ENCODE peak calls at places on chromosome 11, in six cellular contexts. One of them, this sample, is unnamed.

GRCh38 chr11:4102711-4103110 is 8.1 kb downstream of the RRM1 start:
- DNase-seq in progenitor cell of endocrine pancreas: no peak
- DNase-seq in AG09309: no peak
- DNase-seq in coronary artery: no peak
- DNase-seq in AG04449: no peak
- DNase-seq in endothelial cell: no peak
- DNase-seq in this sample: no peak

GRCh38 chr11:5705688-5706087 is 16.1 kb downstream of the TRIM22 start:
- DNase-seq in progenitor cell of endocrine pancreas: no peak
- DNase-seq in AG09309: no peak
- DNase-seq in coronary artery: no peak
- DNase-seq in AG04449: no peak
- DNase-seq in endothelial cell: no peak
- DNase-seq in this sample: no peak

GRCh38 chr11:8080069-8080670 is 841 bp upstream of the TUB start:
- DNase-seq in progenitor cell of endocrine pancreas: no peak
- DNase-seq in AG09309: no peak
- DNase-seq in coronary artery: no peak
- DNase-seq in AG04449: no peak
- DNase-seq in endothelial cell: no peak
- DNase-seq in this sample: no peak

GRCh38 chr11:2549491-2549875 is 104.7 kb downstream of the KCNQ1 start:
- DNase-seq in progenitor cell of endocrine pancreas: no peak
- DNase-seq in AG09309: no peak
- DNase-seq in coronary artery: no peak
- DNase-seq in AG04449: no peak
- DNase-seq in endothelial cell: no peak
- DNase-seq in this sample: no peak

GRCh38 chr11:3939211-3939610 is 83.7 kb downstream of the STIM1 start:
- DNase-seq in progenitor cell of endocrine pancreas: no peak
- DNase-seq in AG09309: peak; percentile 73
- DNase-seq in coronary artery: no peak
- DNase-seq in AG04449: peak; percentile 80
- DNase-seq in endothelial cell: no peak
- DNase-seq in this sample: no peak

GRCh38 chr11:33443684-33444083 is 186.5 kb downstream of the HIPK3 start:
- DNase-seq in progenitor cell of endocrine pancreas: no peak
- DNase-seq in AG09309: no peak
- DNase-seq in coronary artery: no peak
- DNase-seq in AG04449: no peak
- DNase-seq in endothelial cell: no peak
- DNase-seq in this sample: no peak

GRCh38 chr11:10414181-10414580 is 40.9 kb upstream of the AMPD3 start:
- DNase-seq in progenitor cell of endocrine pancreas: no peak
- DNase-seq in AG09309: no peak
- DNase-seq in coronary artery: no peak
- DNase-seq in AG04449: no peak
- DNase-seq in endothelial cell: no peak
- DNase-seq in this sample: no peak

GRCh38 chr11:78424334-78425270 is 7.0 kb upstream of the GAB2 start:
- DNase-seq in progenitor cell of endocrine pancreas: no peak
- DNase-seq in AG09309: no peak
- DNase-seq in coronary artery: no peak
- DNase-seq in AG04449: no peak
- DNase-seq in endothelial cell: no peak
- DNase-seq in this sample: no peak

GRCh38 chr11:83257638-83258229 is 28.4 kb downstream of the CCDC90B start:
- DNase-seq in progenitor cell of endocrine pancreas: no peak
- DNase-seq in AG09309: peak; percentile 88
- DNase-seq in coronary artery: no peak
- DNase-seq in AG04449: no peak
- DNase-seq in endothelial cell: no peak
- DNase-seq in this sample: no peak

GRCh38 chr11:112881461-112881860 is 79.8 kb upstream of the NCAM1 start:
- DNase-seq in progenitor cell of endocrine pancreas: peak; percentile 42
- DNase-seq in AG09309: no peak
- DNase-seq in coronary artery: no peak
- DNase-seq in AG04449: no peak
- DNase-seq in endothelial cell: no peak
- DNase-seq in this sample: no peak

GRCh38 chr11:75238595-75239245 is 1.9 kb upstream of the TPBGL start:
- DNase-seq in progenitor cell of endocrine pancreas: no peak
- DNase-seq in AG09309: no peak
- DNase-seq in coronary artery: peak; percentile 22
- DNase-seq in AG04449: no peak
- DNase-seq in endothelial cell: no peak
- DNase-seq in this sample: no peak

GRCh38 chr11:72519220-72519881 is 85.0 kb upstream of the CLPB start:
- DNase-seq in progenitor cell of endocrine pancreas: no peak
- DNase-seq in AG09309: no peak
- DNase-seq in coronary artery: no peak
- DNase-seq in AG04449: no peak
- DNase-seq in endothelial cell: no peak
- DNase-seq in this sample: no peak

GRCh38 chr11:107819361-107820014 is 39.1 kb downstream of the SLC35F2 start:
- DNase-seq in progenitor cell of endocrine pancreas: no peak
- DNase-seq in AG09309: no peak
- DNase-seq in coronary artery: no peak
- DNase-seq in AG04449: no peak
- DNase-seq in endothelial cell: no peak
- DNase-seq in this sample: no peak

GRCh38 chr11:34501500-34501899 is 12.1 kb downstream of the ELF5 start:
- DNase-seq in progenitor cell of endocrine pancreas: no peak
- DNase-seq in AG09309: peak; percentile 73
- DNase-seq in coronary artery: no peak
- DNase-seq in AG04449: peak; percentile 49
- DNase-seq in endothelial cell: no peak
- DNase-seq in this sample: no peak

GRCh38 chr11:9347100-9347499 is 32.7 kb upstream of the TMEM41B start:
- DNase-seq in progenitor cell of endocrine pancreas: no peak
- DNase-seq in AG09309: no peak
- DNase-seq in coronary artery: no peak
- DNase-seq in AG04449: no peak
- DNase-seq in endothelial cell: no peak
- DNase-seq in this sample: no peak

GRCh38 chr11:69413015-69413801 is 68.3 kb upstream of the LINC01488 start:
- DNase-seq in progenitor cell of endocrine pancreas: no peak
- DNase-seq in AG09309: no peak
- DNase-seq in coronary artery: no peak
- DNase-seq in AG04449: no peak
- DNase-seq in endothelial cell: no peak
- DNase-seq in this sample: no peak

GRCh38 chr11:27120211-27120610 is 79.6 kb downstream of the BBOX1 start:
- DNase-seq in progenitor cell of endocrine pancreas: no peak
- DNase-seq in AG09309: peak; percentile 37
- DNase-seq in coronary artery: no peak
- DNase-seq in AG04449: no peak
- DNase-seq in endothelial cell: no peak
- DNase-seq in this sample: no peak

GRCh38 chr11:27119396-27119795 is 78.8 kb downstream of the BBOX1 start:
- DNase-seq in progenitor cell of endocrine pancreas: no peak
- DNase-seq in AG09309: no peak
- DNase-seq in coronary artery: no peak
- DNase-seq in AG04449: no peak
- DNase-seq in endothelial cell: no peak
- DNase-seq in this sample: no peak

GRCh38 chr11:27124514-27125264 is 84.1 kb downstream of the BBOX1 start:
- DNase-seq in progenitor cell of endocrine pancreas: no peak
- DNase-seq in AG09309: peak; percentile 39
- DNase-seq in coronary artery: no peak
- DNase-seq in AG04449: no peak
- DNase-seq in endothelial cell: no peak
- DNase-seq in this sample: no peak
- TF ChIP-seq CTCF in progenitor cell of endocrine pancreas: no peak
- TF ChIP-seq CTCF in AG09309: peak; percentile 25
- TF ChIP-seq CTCF in coronary artery: no peak
- TF ChIP-seq CTCF in AG04449: no peak
- TF ChIP-seq CTCF in endothelial cell: no peak
- TF ChIP-seq CTCF in this sample: peak; percentile 53

DNA sequence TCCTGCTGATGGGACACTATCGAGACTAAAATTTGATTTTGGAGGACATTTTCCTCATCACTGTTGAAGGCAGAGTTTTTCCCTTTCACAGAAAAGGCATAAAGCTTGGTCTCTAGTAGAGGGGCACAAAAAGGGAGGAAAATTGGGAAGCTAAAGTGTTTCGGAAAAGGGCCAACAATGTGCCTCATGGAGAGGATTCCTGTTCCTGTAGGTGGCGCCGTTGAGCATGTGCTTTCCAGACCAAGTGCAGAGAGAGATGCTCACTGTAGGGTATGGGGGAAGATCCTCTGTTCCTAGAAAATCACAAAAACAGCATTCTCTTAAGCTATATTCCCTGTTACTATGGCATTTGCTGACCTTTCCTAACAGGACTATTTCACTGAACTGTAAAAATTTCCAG is 18.4 kb upstream of the OR4C5 start:
- DNase-seq in progenitor cell of endocrine pancreas: no peak
- DNase-seq in AG09309: no peak
- DNase-seq in coronary artery: no peak
- DNase-seq in AG04449: no peak
- DNase-seq in endothelial cell: no peak
- DNase-seq in this sample: no peak
- TF ChIP-seq CTCF in progenitor cell of endocrine pancreas: no peak
- TF ChIP-seq CTCF in AG09309: no peak
- TF ChIP-seq CTCF in coronary artery: no peak
- TF ChIP-seq CTCF in AG04449: no peak
- TF ChIP-seq CTCF in endothelial cell: no peak
- TF ChIP-seq CTCF in this sample: no peak

GRCh38 chr11:68007498-68008380 is 2.4 kb upstream of the ALDH3B1 start:
- DNase-seq in progenitor cell of endocrine pancreas: no peak
- DNase-seq in AG09309: no peak
- DNase-seq in coronary artery: no peak
- DNase-seq in AG04449: no peak
- DNase-seq in endothelial cell: no peak
- DNase-seq in this sample: no peak

GRCh38 chr11:68008381-68009337 is 1.5 kb upstream of the ALDH3B1 start:
- DNase-seq in progenitor cell of endocrine pancreas: no peak
- DNase-seq in AG09309: no peak
- DNase-seq in coronary artery: no peak
- DNase-seq in AG04449: no peak
- DNase-seq in endothelial cell: no peak
- DNase-seq in this sample: no peak

GRCh38 chr11:68010058-68011041 is at the start of gene ALDH3B1:
- DNase-seq in progenitor cell of endocrine pancreas: peak; percentile 8
- DNase-seq in AG09309: no peak
- DNase-seq in coronary artery: peak; percentile 99
- DNase-seq in AG04449: no peak
- DNase-seq in endothelial cell: no peak
- DNase-seq in this sample: no peak

GRCh38 chr11:68011046-68011943 is 1.2 kb downstream of the ALDH3B1 start:
- DNase-seq in progenitor cell of endocrine pancreas: no peak
- DNase-seq in AG09309: no peak
- DNase-seq in coronary artery: no peak
- DNase-seq in AG04449: no peak
- DNase-seq in endothelial cell: no peak
- DNase-seq in this sample: no peak

DNA sequence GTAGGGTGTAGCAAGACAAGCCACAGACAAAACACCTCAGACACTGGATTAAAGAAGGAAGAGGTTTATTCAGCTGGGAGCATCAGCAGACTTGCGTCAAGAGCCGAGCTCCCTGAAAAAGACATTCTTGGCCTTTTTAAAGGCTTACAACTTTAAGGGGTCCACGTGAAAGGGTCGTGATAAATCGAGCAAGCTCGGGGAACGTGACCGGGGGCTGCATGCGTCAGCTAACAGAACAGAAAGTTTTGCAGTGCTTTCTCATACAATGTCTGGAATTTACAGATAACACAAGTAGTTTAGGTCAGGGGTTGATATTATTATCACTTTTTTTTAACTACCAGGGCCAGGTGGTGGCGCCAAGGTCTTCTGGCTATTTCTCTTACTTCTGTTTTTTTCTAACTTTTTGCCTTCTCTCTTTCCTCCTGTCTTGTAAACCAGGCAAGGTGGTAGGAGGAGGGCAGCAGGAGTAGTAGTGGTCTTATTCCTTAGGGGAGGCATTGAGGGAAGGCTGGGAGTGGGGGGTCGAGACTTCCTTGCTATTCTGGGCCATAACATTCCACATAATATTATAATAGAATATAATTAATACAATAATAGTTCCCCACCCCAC is 631 bp upstream of the ALDH3B1 start:
- DNase-seq in progenitor cell of endocrine pancreas: no peak
- DNase-seq in AG09309: no peak
- DNase-seq in coronary artery: no peak
- DNase-seq in AG04449: no peak
- DNase-seq in endothelial cell: no peak
- DNase-seq in this sample: no peak
- TF ChIP-seq CTCF in progenitor cell of endocrine pancreas: no peak
- TF ChIP-seq CTCF in AG09309: peak; percentile 35
- TF ChIP-seq CTCF in coronary artery: no peak
- TF ChIP-seq CTCF in AG04449: peak; percentile 24
- TF ChIP-seq CTCF in endothelial cell: no peak
- TF ChIP-seq CTCF in this sample: peak; percentile 21

DNA sequence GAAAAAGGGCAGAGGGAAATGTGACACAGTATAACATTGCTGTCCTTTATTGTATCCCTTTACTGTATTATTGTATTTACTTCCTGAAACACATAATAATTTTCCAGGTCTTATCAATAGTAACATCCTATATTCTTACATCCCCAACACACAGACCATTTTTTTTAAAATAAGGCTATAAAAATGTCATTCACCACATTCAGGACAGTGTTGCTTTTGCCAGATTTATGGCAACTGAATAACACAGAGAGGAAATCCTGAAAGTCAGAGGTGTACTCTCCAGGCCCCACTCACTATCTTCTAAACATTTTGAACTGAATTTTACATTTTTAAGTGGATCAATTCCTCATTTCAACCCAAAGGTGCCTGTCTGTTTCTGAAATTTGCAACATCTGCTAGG is 104.8 kb upstream of the MTMR2 start:
- DNase-seq in progenitor cell of endocrine pancreas: no peak
- DNase-seq in AG09309: no peak
- DNase-seq in coronary artery: no peak
- DNase-seq in AG04449: no peak
- DNase-seq in endothelial cell: no peak
- DNase-seq in this sample: no peak
- TF ChIP-seq CTCF in progenitor cell of endocrine pancreas: no peak
- TF ChIP-seq CTCF in AG09309: no peak
- TF ChIP-seq CTCF in coronary artery: no peak
- TF ChIP-seq CTCF in AG04449: no peak
- TF ChIP-seq CTCF in endothelial cell: no peak
- TF ChIP-seq CTCF in this sample: no peak

DNA sequence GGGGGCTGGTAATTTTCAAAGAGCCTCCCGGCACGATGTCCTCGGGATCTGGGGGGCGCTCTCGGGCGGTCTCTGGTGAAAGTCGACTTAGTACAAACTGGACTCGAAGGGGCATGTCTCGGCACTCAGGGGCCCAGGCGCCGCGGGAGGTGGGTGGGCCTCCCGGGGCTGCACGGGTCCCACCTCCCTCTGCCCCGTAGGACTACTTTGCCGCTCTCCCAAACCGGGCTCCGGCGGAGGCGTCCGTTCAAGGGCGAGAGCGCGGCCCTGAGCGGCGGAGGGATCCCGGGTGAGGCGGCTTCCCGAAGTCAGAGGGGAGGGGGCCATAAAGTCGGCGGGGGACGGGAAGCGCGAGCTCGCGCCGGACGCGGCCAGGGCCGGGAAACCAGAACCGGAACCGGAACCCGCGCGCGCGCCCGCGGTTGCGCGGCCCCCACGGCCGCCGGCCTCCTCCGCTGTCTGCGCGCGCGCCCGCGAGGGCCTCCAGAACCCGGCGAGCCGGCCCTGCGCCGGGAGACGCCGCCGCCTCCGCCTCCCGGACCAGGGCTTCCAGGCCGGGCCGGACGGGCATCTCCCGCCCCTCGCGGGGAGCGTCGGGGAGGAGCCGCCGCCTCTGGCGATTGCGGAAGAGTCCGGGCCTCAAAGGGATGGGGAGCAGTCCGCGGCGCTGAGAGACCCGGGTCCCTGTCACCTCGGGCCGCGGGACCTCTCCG is at the start of gene ARHGEF12:
- DNase-seq in progenitor cell of endocrine pancreas: peak; percentile 92
- DNase-seq in AG09309: peak; percentile 93
- DNase-seq in coronary artery: peak; percentile 94
- DNase-seq in AG04449: peak; percentile 90
- DNase-seq in endothelial cell: peak; percentile 98
- DNase-seq in this sample: peak; percentile 67
- TF ChIP-seq CTCF in progenitor cell of endocrine pancreas: peak; percentile 46
- TF ChIP-seq CTCF in AG09309: peak; percentile 51
- TF ChIP-seq CTCF in coronary artery: no peak
- TF ChIP-seq CTCF in AG04449: peak; percentile 43
- TF ChIP-seq CTCF in endothelial cell: no peak
- TF ChIP-seq CTCF in this sample: peak; percentile 35

This sample was measured in D721Med.